ENCODE peak calls at places on chromosomes 12 and 14, in six cellular contexts. One of them, this sample, is unnamed.
A peak's percentile ranks its signal among the peaks of the same experiment; 100 is the strongest.

GRCh38 chr12:6945613-6946012 is 1.8 kb downstream of the C12orf57 start:
- DNase-seq in ascending aorta: no peak
- DNase-seq in NCI-H146: no peak
- DNase-seq in activated CD8-positive, alpha-beta memory T cell treated with anti-CD3 and anti-CD28 coated beads, Interleukin-2, amount 10 ng/mL, durations not matched to agents 7 days and 5 days: no peak
- DNase-seq in SW 1271: no peak
- DNase-seq in neural progenitor cell: no peak
- DNase-seq in this sample: no peak

GRCh38 chr14:93970589-93970966 is 5.8 kb downstream of the ASB2 start:
- DNase-seq in ascending aorta: no peak
- DNase-seq in NCI-H146: no peak
- DNase-seq in activated CD8-positive, alpha-beta memory T cell treated with anti-CD3 and anti-CD28 coated beads, Interleukin-2, amount 10 ng/mL, durations not matched to agents 7 days and 5 days: peak; percentile 80
- DNase-seq in SW 1271: no peak
- DNase-seq in neural progenitor cell: peak; percentile 32
- DNase-seq in this sample: no peak

GRCh38 chr12:106600503-106600902 is 17.7 kb downstream of the RFX4 start:
- DNase-seq in ascending aorta: no peak
- DNase-seq in NCI-H146: no peak
- DNase-seq in activated CD8-positive, alpha-beta memory T cell treated with anti-CD3 and anti-CD28 coated beads, Interleukin-2, amount 10 ng/mL, durations not matched to agents 7 days and 5 days: no peak
- DNase-seq in SW 1271: no peak
- DNase-seq in neural progenitor cell: no peak
- DNase-seq in this sample: peak; percentile 46

GRCh38 chr14:105859717-105860614 is 333.6 kb downstream of the TMEM121 start:
- DNase-seq in ascending aorta: peak; percentile 61
- DNase-seq in NCI-H146: no peak
- DNase-seq in activated CD8-positive, alpha-beta memory T cell treated with anti-CD3 and anti-CD28 coated beads, Interleukin-2, amount 10 ng/mL, durations not matched to agents 7 days and 5 days: peak; percentile 88
- DNase-seq in SW 1271: no peak
- DNase-seq in neural progenitor cell: no peak
- DNase-seq in this sample: no peak

GRCh38 chr12:46908936-46909635 is 83.3 kb upstream of the SLC38A4 start:
- DNase-seq in ascending aorta: no peak
- DNase-seq in NCI-H146: no peak
- DNase-seq in activated CD8-positive, alpha-beta memory T cell treated with anti-CD3 and anti-CD28 coated beads, Interleukin-2, amount 10 ng/mL, durations not matched to agents 7 days and 5 days: no peak
- DNase-seq in SW 1271: no peak
- DNase-seq in neural progenitor cell: no peak
- DNase-seq in this sample: no peak

GRCh38 chr12:77377116-77377515 is 311.7 kb upstream of the E2F7 start:
- DNase-seq in ascending aorta: no peak
- DNase-seq in NCI-H146: no peak
- DNase-seq in activated CD8-positive, alpha-beta memory T cell treated with anti-CD3 and anti-CD28 coated beads, Interleukin-2, amount 10 ng/mL, durations not matched to agents 7 days and 5 days: no peak
- DNase-seq in SW 1271: no peak
- DNase-seq in neural progenitor cell: no peak
- DNase-seq in this sample: no peak

GRCh38 chr14:93304771-93305170 is 28.1 kb downstream of the BTBD7 start:
- DNase-seq in ascending aorta: no peak
- DNase-seq in NCI-H146: no peak
- DNase-seq in activated CD8-positive, alpha-beta memory T cell treated with anti-CD3 and anti-CD28 coated beads, Interleukin-2, amount 10 ng/mL, durations not matched to agents 7 days and 5 days: no peak
- DNase-seq in SW 1271: no peak
- DNase-seq in neural progenitor cell: no peak
- DNase-seq in this sample: no peak

GRCh38 chr12:102957339-102958050 is at the start of gene ASCL1:
- DNase-seq in ascending aorta: no peak
- DNase-seq in NCI-H146: peak; percentile 98
- DNase-seq in activated CD8-positive, alpha-beta memory T cell treated with anti-CD3 and anti-CD28 coated beads, Interleukin-2, amount 10 ng/mL, durations not matched to agents 7 days and 5 days: no peak
- DNase-seq in SW 1271: no peak
- DNase-seq in neural progenitor cell: peak; percentile 71
- DNase-seq in this sample: peak; percentile 49

GRCh38 chr12:39145175-39145999 is 240.0 kb upstream of the CPNE8 start:
- DNase-seq in ascending aorta: no peak
- DNase-seq in NCI-H146: peak; percentile 14
- DNase-seq in activated CD8-positive, alpha-beta memory T cell treated with anti-CD3 and anti-CD28 coated beads, Interleukin-2, amount 10 ng/mL, durations not matched to agents 7 days and 5 days: peak; percentile 45
- DNase-seq in SW 1271: no peak
- DNase-seq in neural progenitor cell: peak; percentile 35
- DNase-seq in this sample: peak; percentile 90

GRCh38 chr12:118312578-118312977 is 60.1 kb downstream of the TAOK3 start:
- DNase-seq in ascending aorta: no peak
- DNase-seq in NCI-H146: no peak
- DNase-seq in activated CD8-positive, alpha-beta memory T cell treated with anti-CD3 and anti-CD28 coated beads, Interleukin-2, amount 10 ng/mL, durations not matched to agents 7 days and 5 days: no peak
- DNase-seq in SW 1271: no peak
- DNase-seq in neural progenitor cell: no peak
- DNase-seq in this sample: no peak

GRCh38 chr14:39396448-39396847 is 35.8 kb downstream of the FBXO33 start:
- DNase-seq in ascending aorta: no peak
- DNase-seq in NCI-H146: no peak
- DNase-seq in activated CD8-positive, alpha-beta memory T cell treated with anti-CD3 and anti-CD28 coated beads, Interleukin-2, amount 10 ng/mL, durations not matched to agents 7 days and 5 days: no peak
- DNase-seq in SW 1271: no peak
- DNase-seq in neural progenitor cell: no peak
- DNase-seq in this sample: no peak

GRCh38 chr12:93784339-93785086 is 107.3 kb downstream of the CRADD start:
- DNase-seq in ascending aorta: peak; percentile 70
- DNase-seq in NCI-H146: no peak
- DNase-seq in activated CD8-positive, alpha-beta memory T cell treated with anti-CD3 and anti-CD28 coated beads, Interleukin-2, amount 10 ng/mL, durations not matched to agents 7 days and 5 days: peak; percentile 55
- DNase-seq in SW 1271: no peak
- DNase-seq in neural progenitor cell: peak; percentile 72
- DNase-seq in this sample: peak; percentile 76

GRCh38 chr12:98803468-98804209 is 158.5 kb downstream of the APAF1 start:
- DNase-seq in ascending aorta: no peak
- DNase-seq in NCI-H146: no peak
- DNase-seq in activated CD8-positive, alpha-beta memory T cell treated with anti-CD3 and anti-CD28 coated beads, Interleukin-2, amount 10 ng/mL, durations not matched to agents 7 days and 5 days: no peak
- DNase-seq in SW 1271: no peak
- DNase-seq in neural progenitor cell: no peak
- DNase-seq in this sample: no peak

GRCh38 chr12:59067068-59067467 is 146.8 kb upstream of the LRIG3 start:
- DNase-seq in ascending aorta: no peak
- DNase-seq in NCI-H146: peak; percentile 70
- DNase-seq in activated CD8-positive, alpha-beta memory T cell treated with anti-CD3 and anti-CD28 coated beads, Interleukin-2, amount 10 ng/mL, durations not matched to agents 7 days and 5 days: no peak
- DNase-seq in SW 1271: no peak
- DNase-seq in neural progenitor cell: no peak
- DNase-seq in this sample: no peak

GRCh38 chr12:71719647-71720370 is 33.9 kb downstream of the TMEM19 start:
- DNase-seq in ascending aorta: no peak
- DNase-seq in NCI-H146: no peak
- DNase-seq in activated CD8-positive, alpha-beta memory T cell treated with anti-CD3 and anti-CD28 coated beads, Interleukin-2, amount 10 ng/mL, durations not matched to agents 7 days and 5 days: no peak
- DNase-seq in SW 1271: no peak
- DNase-seq in neural progenitor cell: no peak
- DNase-seq in this sample: no peak

GRCh38 chr14:102917469-102918211 is 4.8 kb upstream of the AMN start:
- DNase-seq in ascending aorta: no peak
- DNase-seq in NCI-H146: peak; percentile 50
- DNase-seq in activated CD8-positive, alpha-beta memory T cell treated with anti-CD3 and anti-CD28 coated beads, Interleukin-2, amount 10 ng/mL, durations not matched to agents 7 days and 5 days: peak; percentile 77
- DNase-seq in SW 1271: no peak
- DNase-seq in neural progenitor cell: peak; percentile 81
- DNase-seq in this sample: peak; percentile 80

GRCh38 chr12:64273527-64274403 is 51.7 kb upstream of the KICS2 start:
- DNase-seq in ascending aorta: no peak
- DNase-seq in NCI-H146: peak; percentile 29
- DNase-seq in activated CD8-positive, alpha-beta memory T cell treated with anti-CD3 and anti-CD28 coated beads, Interleukin-2, amount 10 ng/mL, durations not matched to agents 7 days and 5 days: no peak
- DNase-seq in SW 1271: no peak
- DNase-seq in neural progenitor cell: peak; percentile 64
- DNase-seq in this sample: peak; percentile 70

GRCh38 chr14:42057176-42057575 is 450.5 kb downstream of the LRFN5 start:
- DNase-seq in ascending aorta: no peak
- DNase-seq in NCI-H146: no peak
- DNase-seq in activated CD8-positive, alpha-beta memory T cell treated with anti-CD3 and anti-CD28 coated beads, Interleukin-2, amount 10 ng/mL, durations not matched to agents 7 days and 5 days: no peak
- DNase-seq in SW 1271: no peak
- DNase-seq in neural progenitor cell: no peak
- DNase-seq in this sample: no peak

GRCh38 chr12:65279387-65280112 is 1.1 kb downstream of the MSRB3 start:
- DNase-seq in ascending aorta: no peak
- DNase-seq in NCI-H146: no peak
- DNase-seq in activated CD8-positive, alpha-beta memory T cell treated with anti-CD3 and anti-CD28 coated beads, Interleukin-2, amount 10 ng/mL, durations not matched to agents 7 days and 5 days: no peak
- DNase-seq in SW 1271: no peak
- DNase-seq in neural progenitor cell: no peak
- DNase-seq in this sample: no peak

GRCh38 chr12:49198431-49199155 is 9.7 kb upstream of the TUBA1A start:
- DNase-seq in ascending aorta: peak; percentile 55
- DNase-seq in NCI-H146: peak; percentile 67
- DNase-seq in activated CD8-positive, alpha-beta memory T cell treated with anti-CD3 and anti-CD28 coated beads, Interleukin-2, amount 10 ng/mL, durations not matched to agents 7 days and 5 days: no peak
- DNase-seq in SW 1271: no peak
- DNase-seq in neural progenitor cell: peak; percentile 66
- DNase-seq in this sample: no peak

GRCh38 chr14:102840801-102841528 is 63.7 kb downstream of the TRAF3 start:
- DNase-seq in ascending aorta: no peak
- DNase-seq in NCI-H146: no peak
- DNase-seq in activated CD8-positive, alpha-beta memory T cell treated with anti-CD3 and anti-CD28 coated beads, Interleukin-2, amount 10 ng/mL, durations not matched to agents 7 days and 5 days: no peak
- DNase-seq in SW 1271: no peak
- DNase-seq in neural progenitor cell: no peak
- DNase-seq in this sample: no peak

GRCh38 chr14:100474176-100474575 is 113.0 kb downstream of the BEGAIN start:
- DNase-seq in ascending aorta: no peak
- DNase-seq in NCI-H146: peak; percentile 15
- DNase-seq in activated CD8-positive, alpha-beta memory T cell treated with anti-CD3 and anti-CD28 coated beads, Interleukin-2, amount 10 ng/mL, durations not matched to agents 7 days and 5 days: no peak
- DNase-seq in SW 1271: no peak
- DNase-seq in neural progenitor cell: no peak
- DNase-seq in this sample: no peak

This sample was measured in ELF-1.